ENCODE peak calls at places on chromosomes 13 and 19, in four cellular contexts. One of them, this sample, is unnamed.

GRCh38 chr13:43880451-43880850 is 747 bp downstream of the LACC1 start:
- DNase-seq in lung: no peak
- DNase-seq in IMR-90: no peak
- DNase-seq in skeletal muscle cell: no peak
- DNase-seq in this sample: no peak

GRCh38 chr19:45716314-45717130 is 14.2 kb downstream of the FBXO46 start:
- DNase-seq in skeletal muscle cell: no peak
- DNase-seq in lung: no peak
- DNase-seq in IMR-90: no peak
- DNase-seq in this sample: peak; percentile 41

GRCh38 chr19:57599761-57600383 is at the start of gene ZNF530:
- DNase-seq in lung: peak; percentile 95
- DNase-seq in IMR-90: peak; percentile 91
- DNase-seq in skeletal muscle cell: peak; percentile 64
- DNase-seq in this sample: peak; percentile 95

GRCh38 chr19:30482956-30483355 is 110.8 kb downstream of the ZNF536 start:
- DNase-seq in IMR-90: no peak
- DNase-seq in skeletal muscle cell: no peak
- DNase-seq in lung: no peak
- DNase-seq in this sample: no peak

GRCh38 chr13:86476656-86477055 is 677.4 kb upstream of the SLITRK6 start:
- DNase-seq in IMR-90: no peak
- DNase-seq in lung: no peak
- DNase-seq in skeletal muscle cell: no peak
- DNase-seq in this sample: no peak

GRCh38 chr19:11450570-11451326 is 15.3 kb downstream of the PRKCSH start:
- DNase-seq in skeletal muscle cell: no peak
- DNase-seq in IMR-90: no peak
- DNase-seq in lung: no peak
- DNase-seq in this sample: no peak

GRCh38 chr19:33240181-33240771 is 14.6 kb upstream of the SLC7A10 start:
- DNase-seq in skeletal muscle cell: no peak
- DNase-seq in IMR-90: no peak
- DNase-seq in lung: no peak
- DNase-seq in this sample: no peak

GRCh38 chr19:31071157-31071855 is 277.9 kb downstream of the TSHZ3 start:
- DNase-seq in lung: no peak
- DNase-seq in IMR-90: no peak
- DNase-seq in skeletal muscle cell: peak; percentile 34
- DNase-seq in this sample: no peak

GRCh38 chr19:49118565-49119410 is at the start of gene C19orf73:
- DNase-seq in skeletal muscle cell: peak; percentile 76
- DNase-seq in lung: peak; percentile 93
- DNase-seq in IMR-90: peak; percentile 91
- DNase-seq in this sample: peak; percentile 95

GRCh38 chr19:39768811-39769210 is 9.8 kb upstream of the LEUTX start:
- DNase-seq in IMR-90: no peak
- DNase-seq in skeletal muscle cell: no peak
- DNase-seq in lung: no peak
- DNase-seq in this sample: no peak

GRCh38 chr13:29702912-29703351 is 107.4 kb upstream of the SLC7A1 start:
- DNase-seq in IMR-90: peak; percentile 69
- DNase-seq in skeletal muscle cell: peak; percentile 92
- DNase-seq in lung: no peak
- DNase-seq in this sample: peak; percentile 94

GRCh38 chr13:100089633-100090032 is 740 bp downstream of the PCCA start:
- DNase-seq in lung: no peak
- DNase-seq in skeletal muscle cell: no peak
- DNase-seq in IMR-90: peak; percentile 34
- DNase-seq in this sample: no peak

GRCh38 chr19:43651758-43652545 is 12.3 kb upstream of the CADM4 start:
- DNase-seq in IMR-90: peak; percentile 65
- DNase-seq in lung: peak; percentile 59
- DNase-seq in skeletal muscle cell: peak; percentile 18
- DNase-seq in this sample: peak; percentile 77

GRCh38 chr19:29640231-29640630 is 25.0 kb upstream of the PLEKHF1 start:
- DNase-seq in IMR-90: no peak
- DNase-seq in lung: no peak
- DNase-seq in skeletal muscle cell: no peak
- DNase-seq in this sample: no peak

GRCh38 chr19:41753936-41754529 is 1.3 kb upstream of the CEACAM6 start:
- DNase-seq in lung: peak; percentile 70
- DNase-seq in skeletal muscle cell: no peak
- DNase-seq in IMR-90: peak; percentile 4
- DNase-seq in this sample: peak; percentile 26

GRCh38 chr19:54114340-54114826 is 1.1 kb downstream of the TFPT start:
- DNase-seq in lung: peak; percentile 49
- DNase-seq in skeletal muscle cell: no peak
- DNase-seq in IMR-90: peak; percentile 18
- DNase-seq in this sample: peak; percentile 42

GRCh38 chr13:27599845-27600553 is 20.3 kb downstream of the LNX2 start:
- DNase-seq in skeletal muscle cell: peak; percentile 51
- DNase-seq in IMR-90: peak; percentile 67
- DNase-seq in lung: no peak
- DNase-seq in this sample: peak; percentile 80

GRCh38 chr19:42175952-42176648 is 41.4 kb downstream of the DEDD2 start:
- DNase-seq in skeletal muscle cell: no peak
- DNase-seq in lung: no peak
- DNase-seq in IMR-90: peak; percentile 17
- DNase-seq in this sample: peak; percentile 23

GRCh38 chr13:60335531-60335930 is 61.5 kb upstream of the TDRD3 start:
- DNase-seq in lung: no peak
- DNase-seq in IMR-90: peak; percentile 22
- DNase-seq in skeletal muscle cell: no peak
- DNase-seq in this sample: peak; percentile 30

GRCh38 chr13:77434289-77434688 is 101.2 kb upstream of the SCEL start:
- DNase-seq in skeletal muscle cell: no peak
- DNase-seq in lung: no peak
- DNase-seq in IMR-90: no peak
- DNase-seq in this sample: no peak

GRCh38 chr13:94479559-94480095 is at the start of gene DCT:
- DNase-seq in lung: no peak
- DNase-seq in IMR-90: no peak
- DNase-seq in skeletal muscle cell: no peak
- DNase-seq in this sample: no peak

GRCh38 chr13:70518081-70518480 is 409.8 kb upstream of the KLHL1 start:
- DNase-seq in IMR-90: no peak
- DNase-seq in lung: no peak
- DNase-seq in skeletal muscle cell: no peak
- DNase-seq in this sample: no peak

GRCh38 chr19:44903216-44903601 is 2.4 kb upstream of the APOE start:
- DNase-seq in lung: no peak
- DNase-seq in skeletal muscle cell: no peak
- DNase-seq in IMR-90: no peak
- DNase-seq in this sample: no peak

GRCh38 chr19:11091343-11092153 is 2.3 kb downstream of the LDLR start:
- DNase-seq in skeletal muscle cell: peak; percentile 53
- DNase-seq in lung: peak; percentile 61
- DNase-seq in IMR-90: peak; percentile 90
- DNase-seq in this sample: peak; percentile 96

GRCh38 chr13:99218545-99218944 is 17.9 kb downstream of the UBAC2 start:
- DNase-seq in IMR-90: peak; percentile 31
- DNase-seq in lung: peak; percentile 54
- DNase-seq in skeletal muscle cell: no peak
- DNase-seq in this sample: no peak

GRCh38 chr19:39064405-39064804 is 19.8 kb upstream of the ACP7 start:
- DNase-seq in IMR-90: no peak
- DNase-seq in skeletal muscle cell: no peak
- DNase-seq in lung: no peak
- DNase-seq in this sample: no peak

GRCh38 chr13:49877629-49878218 is 58.4 kb downstream of the SPRYD7 start:
- DNase-seq in lung: no peak
- DNase-seq in IMR-90: no peak
- DNase-seq in skeletal muscle cell: no peak
- DNase-seq in this sample: no peak

GRCh38 chr13:98972627-98973026 is 5.2 kb downstream of the DOCK9 start:
- DNase-seq in skeletal muscle cell: no peak
- DNase-seq in lung: no peak
- DNase-seq in IMR-90: peak; percentile 49
- DNase-seq in this sample: peak; percentile 62

GRCh38 chr13:73421310-73421912 is 362.6 kb downstream of the KLF5 start:
- DNase-seq in lung: no peak
- DNase-seq in IMR-90: peak; percentile 68
- DNase-seq in skeletal muscle cell: peak; percentile 63
- DNase-seq in this sample: peak; percentile 33

GRCh38 chr19:15448014-15448777 is 1.6 kb downstream of the WIZ start:
- DNase-seq in lung: no peak
- DNase-seq in skeletal muscle cell: no peak
- DNase-seq in IMR-90: no peak
- DNase-seq in this sample: no peak
- H3K4me3 ChIP-seq in lung: no peak overlapping the region
- H3K4me3 ChIP-seq in skeletal muscle cell: no peak overlapping the region
- H3K4me3 ChIP-seq in IMR-90: no peak overlapping the region
- H3K4me3 ChIP-seq in this sample: peak overlapping the region; percentile 68

DNA sequence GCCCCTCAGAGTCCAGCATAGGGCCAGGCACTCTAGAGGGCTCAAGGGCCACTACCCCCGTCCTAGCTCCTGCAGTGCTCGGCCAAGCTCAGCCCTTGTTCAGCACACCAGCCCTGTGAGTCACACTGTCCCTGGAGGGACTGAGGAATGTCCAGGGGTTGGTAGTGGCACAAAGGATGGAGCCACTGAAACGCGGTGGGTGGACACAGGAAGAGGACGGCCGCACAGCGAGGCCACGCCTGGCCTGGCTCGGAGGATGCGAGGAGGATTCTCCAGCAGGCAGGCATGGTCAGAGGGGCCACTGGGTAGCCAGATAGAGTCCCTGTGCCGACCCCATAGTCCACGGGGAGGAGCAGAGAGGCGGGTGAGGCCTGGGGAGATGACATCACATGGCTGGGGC is 45.7 kb downstream of the C1QTNF9 start:
- DNase-seq in IMR-90: no peak
- DNase-seq in skeletal muscle cell: no peak
- DNase-seq in lung: no peak
- DNase-seq in this sample: no peak
- H3K4me3 ChIP-seq in IMR-90: no peak overlapping the region
- H3K4me3 ChIP-seq in skeletal muscle cell: no peak overlapping the region
- H3K4me3 ChIP-seq in lung: no peak overlapping the region
- H3K4me3 ChIP-seq in this sample: no peak overlapping the region

GRCh38 chr13:31064636-31065035 is 97.1 kb downstream of the HSPH1 start:
- DNase-seq in lung: no peak
- DNase-seq in IMR-90: no peak
- DNase-seq in skeletal muscle cell: no peak
- DNase-seq in this sample: no peak

GRCh38 chr13:31072041-31072440 is 89.7 kb downstream of the HSPH1 start:
- DNase-seq in IMR-90: peak; percentile 41
- DNase-seq in skeletal muscle cell: peak; percentile 19
- DNase-seq in lung: no peak
- DNase-seq in this sample: peak; percentile 35

GRCh38 chr13:31069808-31070544 is 91.7 kb downstream of the HSPH1 start:
- DNase-seq in skeletal muscle cell: no peak
- DNase-seq in lung: no peak
- DNase-seq in IMR-90: no peak
- DNase-seq in this sample: no peak

GRCh38 chr13:31067416-31068118 is 94.1 kb downstream of the HSPH1 start:
- DNase-seq in lung: no peak
- DNase-seq in skeletal muscle cell: peak; percentile 51
- DNase-seq in IMR-90: peak; percentile 78
- DNase-seq in this sample: peak; percentile 46

GRCh38 chr13:31068119-31068423 is 93.6 kb downstream of the HSPH1 start:
- DNase-seq in lung: no peak
- DNase-seq in skeletal muscle cell: no peak
- DNase-seq in IMR-90: no peak
- DNase-seq in this sample: no peak
- H3K4me3 ChIP-seq in lung: no peak overlapping the region
- H3K4me3 ChIP-seq in skeletal muscle cell: no peak overlapping the region
- H3K4me3 ChIP-seq in IMR-90: no peak overlapping the region
- H3K4me3 ChIP-seq in this sample: no peak overlapping the region

GRCh38 chr19:3374369-3375112 is 8.2 kb downstream of the NFIC start:
- DNase-seq in skeletal muscle cell: no peak
- DNase-seq in IMR-90: no peak
- DNase-seq in lung: no peak
- DNase-seq in this sample: no peak
- H3K4me3 ChIP-seq in skeletal muscle cell: no peak overlapping the region
- H3K4me3 ChIP-seq in IMR-90: no peak overlapping the region
- H3K4me3 ChIP-seq in lung: no peak overlapping the region
- H3K4me3 ChIP-seq in this sample: no peak overlapping the region

GRCh38 chr13:36072127-36072526 is 59.1 kb downstream of the DCLK1 start:
- DNase-seq in lung: no peak
- DNase-seq in skeletal muscle cell: no peak
- DNase-seq in IMR-90: no peak
- DNase-seq in this sample: no peak
- H3K4me3 ChIP-seq in lung: no peak overlapping the region
- H3K4me3 ChIP-seq in skeletal muscle cell: no peak overlapping the region
- H3K4me3 ChIP-seq in IMR-90: no peak overlapping the region
- H3K4me3 ChIP-seq in this sample: no peak overlapping the region

GRCh38 chr19:12610540-12611360 is at the start of the genes ZNF490 and ZNF791:
- DNase-seq in lung: peak; percentile 99
- DNase-seq in skeletal muscle cell: peak; percentile 88
- DNase-seq in IMR-90: peak; percentile 97
- DNase-seq in this sample: peak; percentile 98

GRCh38 chr19:12606796-12607195 is 3.8 kb downstream of the ZNF490 start:
- DNase-seq in lung: no peak
- DNase-seq in skeletal muscle cell: no peak
- DNase-seq in IMR-90: no peak
- DNase-seq in this sample: no peak

GRCh38 chr19:12611361-12611699 is 610 bp downstream of the ZNF791 start:
- DNase-seq in lung: peak; percentile 60
- DNase-seq in skeletal muscle cell: peak; percentile 27
- DNase-seq in IMR-90: peak; percentile 74
- DNase-seq in this sample: peak; percentile 76
- H3K4me3 ChIP-seq in lung: peak overlapping the region; percentile 91
- H3K4me3 ChIP-seq in skeletal muscle cell: peak overlapping the region; percentile 90
- H3K4me3 ChIP-seq in IMR-90: peak overlapping the region; percentile 70
- H3K4me3 ChIP-seq in this sample: peak overlapping the region; percentile 100

DNA sequence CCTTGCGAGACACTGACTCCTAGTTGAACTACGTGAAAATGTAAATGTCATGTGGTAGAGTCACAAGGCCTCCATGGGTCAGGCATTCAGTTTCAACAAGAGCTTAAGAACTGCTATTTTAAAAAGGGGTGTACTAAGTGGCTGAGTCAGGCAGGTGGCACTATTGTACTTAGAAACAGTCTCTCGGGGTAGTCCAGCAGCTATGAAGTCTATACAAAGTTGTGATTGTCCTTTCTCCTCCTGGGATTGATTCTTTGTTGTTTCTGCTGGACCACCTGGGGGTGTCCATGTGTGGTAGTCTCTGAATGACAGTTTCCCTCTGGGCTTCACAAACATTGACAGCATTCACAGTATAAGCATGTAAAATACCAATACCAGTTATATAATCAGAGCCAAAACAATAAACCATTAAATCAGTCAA is 33.0 kb downstream of the UGGT2 start:
- DNase-seq in IMR-90: peak; percentile 67
- DNase-seq in lung: no peak
- DNase-seq in skeletal muscle cell: peak; percentile 39
- DNase-seq in this sample: peak; percentile 88
- H3K4me3 ChIP-seq in IMR-90: no peak overlapping the region
- H3K4me3 ChIP-seq in lung: no peak overlapping the region
- H3K4me3 ChIP-seq in skeletal muscle cell: no peak overlapping the region
- H3K4me3 ChIP-seq in this sample: no peak overlapping the region

GRCh38 chr19:36821758-36822157 is 16.4 kb downstream of the ZNF790 start:
- DNase-seq in skeletal muscle cell: no peak
- DNase-seq in IMR-90: no peak
- DNase-seq in lung: no peak
- DNase-seq in this sample: no peak
- H3K4me3 ChIP-seq in skeletal muscle cell: no peak overlapping the region
- H3K4me3 ChIP-seq in IMR-90: no peak overlapping the region
- H3K4me3 ChIP-seq in lung: no peak overlapping the region
- H3K4me3 ChIP-seq in this sample: no peak overlapping the region

This sample was measured in fibroblast of pulmonary artery.